ENCODE peak calls at places on chromosome 1, in six cellular contexts. One of them, this sample, is unnamed.

GRCh38 chr1:215111916-215112315 is 29.4 kb downstream of the KCNK2 start:
- DNase-seq in progenitor cell of endocrine pancreas: no peak
- DNase-seq in CD8-positive, alpha-beta memory T cell: no peak
- DNase-seq in fibroblast of pulmonary artery: no peak
- DNase-seq in astrocyte: no peak
- DNase-seq in anterior cingulate cortex: no peak
- DNase-seq in this sample: peak; percentile 23

GRCh38 chr1:161121838-161122237 is 3.9 kb downstream of the NIT1 start:
- DNase-seq in progenitor cell of endocrine pancreas: no peak
- DNase-seq in CD8-positive, alpha-beta memory T cell: no peak
- DNase-seq in fibroblast of pulmonary artery: no peak
- DNase-seq in astrocyte: no peak
- DNase-seq in anterior cingulate cortex: no peak
- DNase-seq in this sample: no peak

GRCh38 chr1:2594001-2594640 is 7.5 kb downstream of the PRXL2B start:
- DNase-seq in progenitor cell of endocrine pancreas: no peak
- DNase-seq in CD8-positive, alpha-beta memory T cell: no peak
- DNase-seq in fibroblast of pulmonary artery: peak; percentile 50
- DNase-seq in astrocyte: no peak
- DNase-seq in anterior cingulate cortex: no peak
- DNase-seq in this sample: no peak

GRCh38 chr1:95084317-95085176 is 11.8 kb upstream of the ALG14 start:
- DNase-seq in progenitor cell of endocrine pancreas: no peak
- DNase-seq in CD8-positive, alpha-beta memory T cell: no peak
- DNase-seq in fibroblast of pulmonary artery: peak; percentile 37
- DNase-seq in astrocyte: no peak
- DNase-seq in anterior cingulate cortex: peak; percentile 2
- DNase-seq in this sample: no peak

GRCh38 chr1:59506952-59507351 is 210.1 kb downstream of the FGGY start:
- DNase-seq in progenitor cell of endocrine pancreas: no peak
- DNase-seq in CD8-positive, alpha-beta memory T cell: no peak
- DNase-seq in fibroblast of pulmonary artery: no peak
- DNase-seq in astrocyte: peak; percentile 49
- DNase-seq in anterior cingulate cortex: no peak
- DNase-seq in this sample: no peak

GRCh38 chr1:94646151-94646643 is 104.6 kb upstream of the F3 start:
- DNase-seq in progenitor cell of endocrine pancreas: no peak
- DNase-seq in CD8-positive, alpha-beta memory T cell: no peak
- DNase-seq in fibroblast of pulmonary artery: peak; percentile 76
- DNase-seq in astrocyte: peak; percentile 97
- DNase-seq in anterior cingulate cortex: no peak
- DNase-seq in this sample: peak; percentile 98

GRCh38 chr1:53088616-53089300 is 26.7 kb downstream of the PODN start:
- DNase-seq in progenitor cell of endocrine pancreas: no peak
- DNase-seq in CD8-positive, alpha-beta memory T cell: no peak
- DNase-seq in fibroblast of pulmonary artery: no peak
- DNase-seq in astrocyte: no peak
- DNase-seq in anterior cingulate cortex: no peak
- DNase-seq in this sample: no peak

GRCh38 chr1:164565356-164565755 is 6.4 kb downstream of the PBX1 start:
- DNase-seq in progenitor cell of endocrine pancreas: no peak
- DNase-seq in CD8-positive, alpha-beta memory T cell: no peak
- DNase-seq in fibroblast of pulmonary artery: no peak
- DNase-seq in astrocyte: peak; percentile 52
- DNase-seq in anterior cingulate cortex: no peak
- DNase-seq in this sample: no peak

This sample was measured in foreskin keratinocyte.